ENCODE peak calls at places on chromosomes 3 and 15, in four cellular contexts. One of them, this sample, is unnamed. For H3K4me1, the result is how much of the 10 kb centered on the place peaks cover.

GRCh38 chr15:57684491-57685184 is 21.9 kb upstream of the POLR2M start:
- DNase-seq in GM23248: no peak
- DNase-seq in cardiac muscle cell: no peak
- DNase-seq in thoracic aorta: no peak
- DNase-seq in this sample: no peak

GRCh38 chr15:63250312-63250965 is 27.0 kb upstream of the APH1B start:
- DNase-seq in GM23248: peak
- DNase-seq in cardiac muscle cell: peak
- DNase-seq in thoracic aorta: no peak
- DNase-seq in this sample: no peak

GRCh38 chr3:104425416-104425815 is 941.3 kb upstream of the ALCAM start:
- DNase-seq in GM23248: no peak
- DNase-seq in cardiac muscle cell: no peak
- DNase-seq in thoracic aorta: no peak
- DNase-seq in this sample: no peak

GRCh38 chr15:45630958-45631691 is 3.7 kb upstream of the SQOR start:
- DNase-seq in GM23248: peak
- DNase-seq in cardiac muscle cell: peak
- DNase-seq in thoracic aorta: no peak
- DNase-seq in this sample: no peak

GRCh38 chr3:61669676-61670299 is 108.4 kb downstream of the PTPRG start:
- DNase-seq in GM23248: no peak
- DNase-seq in cardiac muscle cell: no peak
- DNase-seq in thoracic aorta: no peak
- DNase-seq in this sample: no peak

GRCh38 chr15:89820651-89821611 is 6.3 kb upstream of the ANPEP start:
- DNase-seq in GM23248: peak
- DNase-seq in cardiac muscle cell: peak
- DNase-seq in thoracic aorta: no peak
- DNase-seq in this sample: no peak

GRCh38 chr15:49962044-49962602 is 156.9 kb downstream of the ATP8B4 start:
- DNase-seq in GM23248: peak
- DNase-seq in cardiac muscle cell: peak
- DNase-seq in thoracic aorta: no peak
- DNase-seq in this sample: no peak

GRCh38 chr3:184543848-184544512 is 17.6 kb upstream of the EPHB3 start:
- DNase-seq in GM23248: peak
- DNase-seq in cardiac muscle cell: peak
- DNase-seq in thoracic aorta: peak
- DNase-seq in this sample: peak

GRCh38 chr3:67362686-67363085 is 291.7 kb downstream of the SUCLG2 start:
- DNase-seq in GM23248: no peak
- DNase-seq in cardiac muscle cell: no peak
- DNase-seq in thoracic aorta: no peak
- DNase-seq in this sample: no peak

GRCh38 chr15:91660174-91660649 is 193.3 kb upstream of the SLCO3A1 start:
- DNase-seq in GM23248: no peak
- DNase-seq in cardiac muscle cell: no peak
- DNase-seq in thoracic aorta: no peak
- DNase-seq in this sample: no peak

GRCh38 chr3:169244119-169244864 is 419.2 kb downstream of the MECOM start:
- DNase-seq in GM23248: no peak
- DNase-seq in cardiac muscle cell: no peak
- DNase-seq in thoracic aorta: no peak
- DNase-seq in this sample: peak

GRCh38 chr3:107994954-107995715 is 95.7 kb downstream of the CD47 start:
- DNase-seq in GM23248: no peak
- DNase-seq in cardiac muscle cell: no peak
- DNase-seq in thoracic aorta: no peak
- DNase-seq in this sample: peak

GRCh38 chr3:158105710-158106438 is at the start of gene SHOX2:
- DNase-seq in GM23248: peak
- DNase-seq in cardiac muscle cell: peak
- DNase-seq in thoracic aorta: no peak
- DNase-seq in this sample: peak

GRCh38 chr15:74545776-74546656 is 5.0 kb downstream of the ARID3B start:
- DNase-seq in GM23248: peak
- DNase-seq in cardiac muscle cell: peak
- DNase-seq in thoracic aorta: peak
- DNase-seq in this sample: peak

GRCh38 chr15:44038801-44039200 is 156.3 kb downstream of the FRMD5 start:
- DNase-seq in GM23248: no peak
- DNase-seq in cardiac muscle cell: no peak
- DNase-seq in thoracic aorta: no peak
- DNase-seq in this sample: no peak

GRCh38 chr3:192063570-192063969 is 602.6 kb downstream of the PYDC2 start:
- DNase-seq in GM23248: no peak
- DNase-seq in cardiac muscle cell: peak
- DNase-seq in thoracic aorta: no peak
- DNase-seq in this sample: no peak

GRCh38 chr3:185757176-185757575 is 67.7 kb downstream of the IGF2BP2 start:
- DNase-seq in GM23248: peak
- DNase-seq in cardiac muscle cell: no peak
- DNase-seq in thoracic aorta: no peak
- DNase-seq in this sample: no peak

GRCh38 chr3:42516443-42516842 is 14.0 kb downstream of the VIPR1 start:
- DNase-seq in GM23248: no peak
- DNase-seq in cardiac muscle cell: no peak
- DNase-seq in thoracic aorta: no peak
- DNase-seq in this sample: no peak

GRCh38 chr15:48046813-48047483 is 73.8 kb upstream of the SLC24A5 start:
- DNase-seq in GM23248: no peak
- DNase-seq in cardiac muscle cell: no peak
- DNase-seq in thoracic aorta: no peak
- DNase-seq in this sample: peak

GRCh38 chr3:174477491-174477890 is 381.6 kb upstream of the NAALADL2 start:
- DNase-seq in GM23248: no peak
- DNase-seq in cardiac muscle cell: no peak
- DNase-seq in thoracic aorta: no peak
- DNase-seq in this sample: no peak

GRCh38 chr3:71051893-71052687 is 531.4 kb downstream of the FOXP1 start:
- DNase-seq in GM23248: peak
- DNase-seq in cardiac muscle cell: peak
- DNase-seq in thoracic aorta: no peak
- DNase-seq in this sample: peak

GRCh38 chr15:99467861-99468460 is 97.8 kb upstream of the MEF2A start:
- DNase-seq in GM23248: peak
- DNase-seq in cardiac muscle cell: no peak
- DNase-seq in thoracic aorta: no peak
- DNase-seq in this sample: no peak

GRCh38 chr3:117734431-117734830 is 1024.9 kb downstream of the TUSC7 start:
- DNase-seq in GM23248: peak
- DNase-seq in cardiac muscle cell: no peak
- DNase-seq in thoracic aorta: no peak
- DNase-seq in this sample: no peak

GRCh38 chr3:39196671-39197446 is 4.5 kb upstream of the XIRP1 start:
- DNase-seq in GM23248: no peak
- DNase-seq in cardiac muscle cell: no peak
- DNase-seq in thoracic aorta: no peak
- DNase-seq in this sample: no peak

GRCh38 chr15:53884441-53884840 is 93.8 kb upstream of the UNC13C start:
- DNase-seq in GM23248: no peak
- DNase-seq in cardiac muscle cell: no peak
- DNase-seq in thoracic aorta: no peak
- DNase-seq in this sample: no peak

GRCh38 chr3:143831208-143831607 is 17.1 kb downstream of the SLC9A9 start:
- DNase-seq in GM23248: peak
- DNase-seq in cardiac muscle cell: peak
- DNase-seq in thoracic aorta: no peak
- DNase-seq in this sample: no peak

GRCh38 chr3:158791259-158791920 is 10.5 kb upstream of the MFSD1 start:
- DNase-seq in GM23248: peak
- DNase-seq in cardiac muscle cell: peak
- DNase-seq in thoracic aorta: no peak
- DNase-seq in this sample: peak

GRCh38 chr3:68648494-68648893 is 283.9 kb downstream of the TAFA4 start:
- DNase-seq in GM23248: no peak
- DNase-seq in cardiac muscle cell: no peak
- DNase-seq in thoracic aorta: no peak
- DNase-seq in this sample: no peak

GRCh38 chr3:12977117-12977808 is 96.0 kb downstream of the IQSEC1 start:
- DNase-seq in GM23248: no peak
- DNase-seq in cardiac muscle cell: no peak
- DNase-seq in thoracic aorta: no peak
- DNase-seq in this sample: no peak

GRCh38 chr3:16452265-16452664 is 61.2 kb downstream of the RFTN1 start:
- DNase-seq in GM23248: peak
- DNase-seq in cardiac muscle cell: no peak
- DNase-seq in thoracic aorta: no peak
- DNase-seq in this sample: no peak

GRCh38 chr3:31893174-31893573 is 87.9 kb downstream of the OSBPL10 start:
- DNase-seq in GM23248: peak
- DNase-seq in cardiac muscle cell: peak
- DNase-seq in thoracic aorta: no peak
- DNase-seq in this sample: no peak
- H3K4me1 ChIP-seq in GM23248: under half
- H3K4me1 ChIP-seq in cardiac muscle cell: under half
- H3K4me1 ChIP-seq in thoracic aorta: under half
- H3K4me1 ChIP-seq in this sample: under half

GRCh38 chr3:113249111-113249510 is 37.8 kb downstream of the BOC start:
- DNase-seq in GM23248: peak
- DNase-seq in cardiac muscle cell: peak
- DNase-seq in thoracic aorta: no peak
- DNase-seq in this sample: no peak
- H3K4me1 ChIP-seq in GM23248: under half
- H3K4me1 ChIP-seq in cardiac muscle cell: under half
- H3K4me1 ChIP-seq in thoracic aorta: under half
- H3K4me1 ChIP-seq in this sample: under half

GRCh38 chr3:48464713-48465221 is 18.2 kb downstream of the ATRIP start:
- DNase-seq in GM23248: no peak
- DNase-seq in cardiac muscle cell: no peak
- DNase-seq in thoracic aorta: no peak
- DNase-seq in this sample: no peak

GRCh38 chr3:48463703-48464102 is 17.2 kb downstream of the ATRIP start:
- DNase-seq in GM23248: no peak
- DNase-seq in cardiac muscle cell: no peak
- DNase-seq in thoracic aorta: no peak
- DNase-seq in this sample: no peak

GRCh38 chr3:48465531-48466378 is 19.2 kb downstream of the ATRIP start:
- DNase-seq in GM23248: peak
- DNase-seq in cardiac muscle cell: peak
- DNase-seq in thoracic aorta: peak
- DNase-seq in this sample: peak

GRCh38 chr3:48466386-48467109 is 20.0 kb downstream of the ATRIP start:
- DNase-seq in GM23248: peak
- DNase-seq in cardiac muscle cell: no peak
- DNase-seq in thoracic aorta: no peak
- DNase-seq in this sample: no peak

DNA sequence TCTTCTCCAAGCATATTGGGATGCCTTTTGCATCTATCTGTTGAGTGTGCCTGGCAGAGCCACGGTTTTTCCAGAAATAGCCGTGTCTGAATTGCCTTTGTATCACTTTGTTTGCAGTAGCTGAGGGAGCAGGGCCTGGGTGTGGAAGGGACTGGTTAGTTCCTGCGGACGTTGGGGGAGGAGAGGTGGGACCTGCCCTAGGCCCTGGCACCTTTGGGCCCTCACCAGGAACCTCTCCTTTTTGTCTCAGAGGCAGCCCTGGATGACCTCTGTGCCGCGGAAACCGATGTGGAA is 18.6 kb downstream of the ATRIP start:
- DNase-seq in GM23248: no peak
- DNase-seq in cardiac muscle cell: no peak
- DNase-seq in thoracic aorta: no peak
- DNase-seq in this sample: no peak
- H3K4me1 ChIP-seq in GM23248: under half
- H3K4me1 ChIP-seq in cardiac muscle cell: under half
- H3K4me1 ChIP-seq in thoracic aorta: under half
- H3K4me1 ChIP-seq in this sample: under half

GRCh38 chr3:112127522-112128494 is 5.2 kb downstream of the GCSAM start:
- DNase-seq in GM23248: no peak
- DNase-seq in cardiac muscle cell: no peak
- DNase-seq in thoracic aorta: no peak
- DNase-seq in this sample: no peak

GRCh38 chr3:112126501-112126900 is 6.5 kb downstream of the GCSAM start:
- DNase-seq in GM23248: peak
- DNase-seq in cardiac muscle cell: peak
- DNase-seq in thoracic aorta: no peak
- DNase-seq in this sample: peak

GRCh38 chr3:112122870-112123269 is 10.2 kb downstream of the GCSAM start:
- DNase-seq in GM23248: no peak
- DNase-seq in cardiac muscle cell: no peak
- DNase-seq in thoracic aorta: no peak
- DNase-seq in this sample: no peak

GRCh38 chr3:112123548-112123947 is 9.5 kb downstream of the GCSAM start:
- DNase-seq in GM23248: no peak
- DNase-seq in cardiac muscle cell: no peak
- DNase-seq in thoracic aorta: no peak
- DNase-seq in this sample: no peak

DNA sequence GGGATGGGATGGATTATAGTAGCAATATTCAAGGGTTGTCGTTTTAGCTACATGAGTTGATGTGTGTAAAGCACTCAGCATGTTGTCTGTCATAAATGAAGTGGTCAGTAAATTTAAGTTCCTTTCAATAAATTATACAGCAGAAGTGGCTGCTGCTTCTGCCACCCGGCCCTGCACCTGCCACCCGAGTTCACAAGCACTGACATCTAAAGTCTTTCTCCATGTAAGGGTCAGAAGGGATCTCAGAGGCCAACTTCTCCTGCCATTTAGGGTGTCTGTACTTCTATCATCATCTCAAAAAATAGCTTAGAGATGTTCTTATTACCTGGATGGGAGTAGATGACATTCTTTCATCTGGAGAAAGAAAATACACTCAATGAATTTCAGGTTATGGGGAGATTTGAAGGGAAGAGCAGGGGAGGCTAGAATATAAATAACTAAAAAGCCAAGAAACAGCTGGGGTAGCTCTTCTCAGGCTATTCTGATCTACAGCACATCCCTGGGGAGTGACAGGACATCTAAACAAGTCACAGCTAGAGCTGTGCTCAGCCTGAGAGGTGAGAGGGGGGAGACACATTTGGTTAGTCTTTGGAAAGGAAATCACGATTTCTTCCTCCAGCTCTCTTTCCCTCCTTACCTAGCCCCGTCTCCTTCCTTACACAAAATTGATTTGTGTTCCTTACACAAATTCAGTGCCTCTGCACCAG is 8.0 kb downstream of the GCSAM start:
- DNase-seq in GM23248: no peak
- DNase-seq in cardiac muscle cell: no peak
- DNase-seq in thoracic aorta: no peak
- DNase-seq in this sample: no peak
- H3K4me1 ChIP-seq in GM23248: under half
- H3K4me1 ChIP-seq in cardiac muscle cell: under half
- H3K4me1 ChIP-seq in thoracic aorta: under half
- H3K4me1 ChIP-seq in this sample: under half

GRCh38 chr3:52220380-52221026 is 4.9 kb downstream of the TLR9 start:
- DNase-seq in GM23248: peak
- DNase-seq in cardiac muscle cell: peak
- DNase-seq in thoracic aorta: peak
- DNase-seq in this sample: peak
- H3K4me1 ChIP-seq in GM23248: under half
- H3K4me1 ChIP-seq in cardiac muscle cell: under half
- H3K4me1 ChIP-seq in thoracic aorta: under half
- H3K4me1 ChIP-seq in this sample: under half